ENCODE peak calls at places on chromosomes 3 and 15, in six cellular contexts. P, W, R, A, X and B are unnamed samples.
A peak's percentile ranks its signal among the peaks of the same experiment; 100 is the strongest.

GRCh38 chr15:95988574-95988887 is 342.0 kb upstream of the NR2F2 start:
- DNase-seq in P (no peak), W (peak; percentile 4), R (peak; percentile 67), A (no peak), X (peak; percentile 7), B (no peak)

GRCh38 chr3:194121881-194122280 is 14.1 kb upstream of the HES1 start:
- DNase-seq in P (no peak), W (no peak), R (no peak), A (no peak), X (no peak), B (no peak)

GRCh38 chr3:8741581-8742355 is 8.2 kb downstream of the CAV3 start:
- DNase-seq in P (no peak), W (peak; percentile 85), R (peak; percentile 84), A (no peak), X (no peak), B (peak; percentile 45)

GRCh38 chr3:126098391-126098858 is 14.5 kb upstream of the SLC41A3 start:
- DNase-seq in P (no peak), W (no peak), R (peak; percentile 11), A (no peak), X (no peak), B (no peak)

GRCh38 chr15:69825941-69826817 is 271.5 kb downstream of the TLE3 start:
- DNase-seq in P (no peak), W (no peak), R (no peak), A (no peak), X (no peak), B (no peak)

GRCh38 chr15:97604673-97605072 is 355.8 kb upstream of the ARRDC4 start:
- DNase-seq in P (no peak), W (no peak), R (no peak), A (no peak), X (no peak), B (no peak)

GRCh38 chr15:66954601-66955000 is 110.8 kb upstream of the SMAD3 start:
- DNase-seq in P (no peak), W (no peak), R (no peak), A (no peak), X (no peak), B (no peak)

GRCh38 chr3:60294181-60294580 is 957.1 kb downstream of the FHIT start:
- DNase-seq in P (no peak), W (no peak), R (peak; percentile 85), A (no peak), X (no peak), B (no peak)

GRCh38 chr15:72472907-72473669 is 1.0 kb upstream of the ARIH1 start:
- DNase-seq in P (no peak), W (no peak), R (peak; percentile 54), A (no peak), X (no peak), B (no peak)

GRCh38 chr15:51367322-51367976 is 26.0 kb downstream of the GLDN start:
- DNase-seq in P (no peak), W (no peak), R (peak; percentile 54), A (no peak), X (no peak), B (no peak)